ENCODE peak calls at places on chromosome X, in ten cellular contexts. U, E, Z, M, C, N, A, T, S and Q are unnamed samples.

GRCh38 chrX:48918644-48919340 is at the start of gene PIM2:
- DNase-seq in C (peak), N (peak), E (no peak), A (peak), M (peak), U (peak), T (no peak), S (peak), Z (peak), Q (peak)

GRCh38 chrX:70504772-70505450 is 60.3 kb downstream of the DLG3 start:
- DNase-seq in E (no peak), T (no peak), N (no peak), A (no peak), S (no peak), U (no peak), C (no peak), M (no peak), Z (no peak), Q (no peak)

GRCh38 chrX:71547339-71547738 is 14.4 kb downstream of the OGT start:
- DNase-seq in T (no peak), N (no peak), U (no peak), C (no peak), S (no peak), M (no peak), E (no peak), A (no peak), Z (no peak), Q (no peak)

GRCh38 chrX:103733017-103733416 is 22.3 kb downstream of the TMEM31 start:
- DNase-seq in S (no peak), M (no peak), E (no peak), A (no peak), C (no peak), Z (peak), U (no peak), N (no peak), T (no peak), Q (no peak)

GRCh38 chrX:110226931-110227330 is 91.0 kb downstream of the AMMECR1 start:
- DNase-seq in C (no peak), Z (peak), E (no peak), N (no peak), T (no peak), M (no peak), A (no peak), U (no peak), S (no peak), Q (no peak)

GRCh38 chrX:51296138-51296537 is 36.5 kb upstream of the NUDT10 start:
- DNase-seq in C (no peak), U (no peak), T (no peak), N (no peak), M (no peak), Z (no peak), S (no peak), E (no peak), A (no peak), Q (no peak)

GRCh38 chrX:94961730-94962129 is 1287.7 kb downstream of the FAM133A start:
- DNase-seq in U (no peak), N (no peak), S (no peak), C (no peak), M (no peak), Z (no peak), E (no peak), T (no peak), A (no peak), Q (no peak)

GRCh38 chrX:14528629-14529287 is 578 bp upstream of the GLRA2 start:
- DNase-seq in Z (peak), U (peak), A (peak), S (peak), M (peak), N (peak), E (peak), C (peak), T (peak), Q (peak)

GRCh38 chrX:28922106-28922505 is 334.9 kb downstream of the IL1RAPL1 start:
- DNase-seq in M (no peak), T (no peak), A (no peak), Z (no peak), E (no peak), N (no peak), C (no peak), U (no peak), S (no peak), Q (no peak)

GRCh38 chrX:9940397-9940796 is 26.8 kb upstream of the CLDN34 start:
- DNase-seq in S (no peak), Z (peak), U (no peak), E (peak), N (no peak), M (no peak), A (no peak), T (peak), C (no peak), Q (peak)

GRCh38 chrX:154730271-154730883 is 20.5 kb downstream of the GAB3 start:
- DNase-seq in U (no peak), N (no peak), Z (peak), A (no peak), E (no peak), M (no peak), S (no peak), T (peak), C (no peak), Q (peak)

GRCh38 chrX:65679071-65679540 is 11.7 kb downstream of the MSN start:
- DNase-seq in E (no peak), A (no peak), M (no peak), U (no peak), N (no peak), T (peak), Z (peak), C (no peak), S (no peak), Q (peak)

GRCh38 chrX:143648705-143649104 is 12.8 kb upstream of the SLITRK4 start:
- DNase-seq in N (no peak), A (no peak), T (peak), Z (no peak), C (no peak), M (no peak), S (no peak), E (no peak), U (peak), Q (no peak)

GRCh38 chrX:107542500-107542899 is 85.8 kb upstream of the PRPS1 start:
- DNase-seq in S (no peak), C (no peak), U (peak), Z (peak), N (no peak), A (peak), M (no peak), T (no peak), E (no peak), Q (peak)

GRCh38 chrX:39893417-39894338 is 204.1 kb downstream of the BCOR start:
- DNase-seq in A (no peak), E (no peak), C (no peak), Z (no peak), S (no peak), T (no peak), N (no peak), M (no peak), U (no peak), Q (no peak)

GRCh38 chrX:18389968-18390367 is 35.4 kb upstream of the CDKL5 start:
- DNase-seq in N (no peak), U (no peak), T (no peak), A (no peak), E (no peak), Z (no peak), S (no peak), C (no peak), M (no peak), Q (no peak)

GRCh38 chrX:69116077-69116476 is 49.2 kb downstream of the PJA1 start:
- DNase-seq in T (no peak), U (no peak), M (no peak), S (no peak), Z (no peak), C (no peak), A (no peak), N (no peak), E (no peak), Q (no peak)

GRCh38 chrX:153908219-153908875 is 3.9 kb downstream of the AVPR2 start:
- DNase-seq in S (no peak), N (no peak), C (no peak), T (no peak), U (peak), A (no peak), M (no peak), E (no peak), Z (no peak), Q (no peak)

GRCh38 chrX:153592966-153593688 is 5.8 kb downstream of the CCNQ start:
- DNase-seq in T (no peak), E (no peak), S (peak), M (no peak), U (no peak), Z (no peak), C (no peak), N (no peak), A (peak), Q (no peak)

GRCh38 chrX:115892787-115893671 is 277.5 kb upstream of the AGTR2 start:
- DNase-seq in A (peak), M (peak), Z (no peak), U (peak), E (no peak), N (no peak), S (peak), C (no peak), T (peak), Q (no peak)

GRCh38 chrX:1422135-1422465 is 30.2 kb upstream of the SLC25A6 start:
- DNase-seq in Z (no peak), T (no peak), N (no peak), C (no peak), S (peak), M (no peak), A (no peak), E (no peak), U (no peak), Q (no peak)

GRCh38 chrX:34586936-34587335 is 70.1 kb downstream of the TMEM47 start:
- DNase-seq in T (no peak), E (no peak), U (no peak), C (no peak), N (no peak), Z (no peak), A (no peak), S (no peak), M (no peak), Q (peak)

GRCh38 chrX:140229187-140229586 is 263.9 kb upstream of the CXorf66 start:
- DNase-seq in C (no peak), U (peak), S (no peak), E (no peak), T (no peak), Z (no peak), N (no peak), M (no peak), A (no peak), Q (no peak)

GRCh38 chrX:153312041-153312440 is 9.5 kb downstream of the PNMA6F start:
- DNase-seq in A (no peak), N (no peak), E (no peak), Z (no peak), S (no peak), C (no peak), T (no peak), M (no peak), U (no peak), Q (no peak)

GRCh38 chrX:22323541-22323940 is 50.8 kb downstream of the CBLL2 start:
- DNase-seq in M (no peak), S (no peak), U (no peak), A (no peak), N (no peak), Z (peak), T (peak), E (no peak), C (no peak), Q (peak)

GRCh38 chrX:42751573-42751972 is 26.4 kb downstream of the PPP1R2C start:
- DNase-seq in Z (peak), T (no peak), S (no peak), M (no peak), A (no peak), N (no peak), U (no peak), E (no peak), C (no peak), Q (no peak)

GRCh38 chrX:85084770-85085393 is 81.2 kb downstream of the APOOL start:
- DNase-seq in M (no peak), Z (peak), T (peak), U (peak), A (no peak), E (no peak), C (peak), N (no peak), S (no peak), Q (peak)

GRCh38 chrX:15143050-15143824 is 126.6 kb downstream of the ASB9 start:
- DNase-seq in C (peak), A (no peak), T (peak), U (peak), Z (peak), E (no peak), N (no peak), S (peak), M (peak), Q (peak)

GRCh38 chrX:29662101-29662500 is 553.3 kb upstream of the MAGEB2 start:
- DNase-seq in S (no peak), A (no peak), N (no peak), E (no peak), T (peak), Z (peak), M (no peak), U (no peak), C (no peak), Q (peak)

GRCh38 chrX:64206556-64207162 is 1.2 kb upstream of the AMER1 start:
- DNase-seq in N (no peak), C (no peak), M (no peak), A (no peak), E (no peak), S (no peak), Z (peak), U (no peak), T (peak), Q (no peak)

GRCh38 chrX:68874076-68874475 is 45.3 kb downstream of the EFNB1 start:
- DNase-seq in C (no peak), M (no peak), E (no peak), T (no peak), Z (no peak), U (no peak), A (no peak), N (no peak), S (no peak), Q (no peak)

GRCh38 chrX:122770581-122770980 is 413.5 kb upstream of the GRIA3 start:
- DNase-seq in U (no peak), E (no peak), M (no peak), C (no peak), A (no peak), Z (peak), N (no peak), T (no peak), S (no peak), Q (no peak)

GRCh38 chrX:103828529-103828928 is 3.5 kb downstream of the RAB9B start:
- DNase-seq in U (no peak), M (no peak), C (no peak), Z (no peak), N (no peak), T (no peak), E (no peak), A (no peak), S (no peak), Q (no peak)

GRCh38 chrX:136910565-136911040 is 30.1 kb upstream of the RBMX start:
- DNase-seq in U (no peak), M (no peak), E (no peak), Z (peak), C (no peak), T (no peak), A (no peak), S (no peak), N (no peak), Q (peak)